ENCODE peak calls at places on chromosomes 4 and X, in ten cellular contexts. H is prostate gland, Y is stomach, R is HepG2, P is Peyer's patch, I is right lobe of liver, L is lower leg skin, E is thyroid gland, N is tibial nerve, K is A549. U is an unnamed sample.

GRCh38 chr4:152045781-152046571 is 285.2 kb upstream of the GATB start:
- DNase-seq in H (peak), Y (peak), R (peak), P (peak), I (no peak), L (no peak), E (peak), N (no peak), K (peak), U (no peak)

GRCh38 chrX:133497356-133497755 is 82.1 kb upstream of the GPC4 start:
- DNase-seq in H (no peak), Y (no peak), R (no peak), P (no peak), I (no peak), L (peak), E (no peak), N (no peak), K (no peak), U (no peak)

GRCh38 chr4:122764808-122765189 is 32.3 kb downstream of the BBS12 start:
- DNase-seq in H (no peak), Y (no peak), R (no peak), P (no peak), I (no peak), L (no peak), E (no peak), N (no peak), K (no peak), U (peak)

GRCh38 chrX:21738145-21738949 is 19.6 kb downstream of the SMPX start:
- DNase-seq in H (no peak), Y (no peak), R (no peak), P (no peak), I (no peak), L (no peak), E (no peak), N (no peak), K (no peak), U (no peak)

GRCh38 chr4:26000274-26000950 is 86.4 kb downstream of the SMIM20 start:
- DNase-seq in H (no peak), Y (no peak), R (no peak), P (no peak), I (no peak), L (no peak), E (no peak), N (no peak), K (no peak), U (no peak)

GRCh38 chr4:1499465-1499864 is 93.2 kb upstream of the NKX1-1 start:
- DNase-seq in H (no peak), Y (no peak), R (no peak), P (peak), I (peak), L (no peak), E (no peak), N (no peak), K (no peak), U (no peak)

GRCh38 chr4:25654971-25655963 is at the start of gene SLC34A2:
- DNase-seq in H (peak), Y (peak), R (peak), P (peak), I (no peak), L (no peak), E (peak), N (no peak), K (no peak), U (no peak)

GRCh38 chr4:4913147-4913561 is 53.7 kb downstream of the MSX1 start:
- DNase-seq in H (no peak), Y (no peak), R (no peak), P (no peak), I (no peak), L (peak), E (peak), N (peak), K (no peak), U (no peak)

GRCh38 chr4:108454227-108454626 is 166.1 kb upstream of the RPL34 start:
- DNase-seq in H (no peak), Y (no peak), R (no peak), P (no peak), I (no peak), L (no peak), E (no peak), N (no peak), K (no peak), U (no peak)

GRCh38 chr4:145740796-145741195 is 60.9 kb downstream of the C4orf51 start:
- DNase-seq in H (no peak), Y (no peak), R (no peak), P (no peak), I (no peak), L (no peak), E (no peak), N (no peak), K (no peak), U (no peak)

GRCh38 chrX:141183000-141183399 is 6.1 kb upstream of the LDOC1 start:
- DNase-seq in H (no peak), Y (no peak), R (no peak), P (no peak), I (no peak), L (no peak), E (no peak), N (no peak), K (no peak), U (no peak)

GRCh38 chr4:2395584-2395983 is 22.9 kb downstream of the ZFYVE28 start:
- DNase-seq in H (no peak), Y (no peak), R (no peak), P (peak), I (no peak), L (no peak), E (no peak), N (no peak), K (no peak), U (no peak)

GRCh38 chrX:154486396-154487207 is at the start of gene UBL4A:
- DNase-seq in H (peak), Y (peak), R (no peak), P (peak), I (peak), L (no peak), E (peak), N (no peak), K (peak), U (peak)

GRCh38 chr4:33722254-33722653 is 2522.1 kb downstream of the ARAP2 start:
- DNase-seq in H (no peak), Y (no peak), R (no peak), P (no peak), I (no peak), L (no peak), E (no peak), N (no peak), K (no peak), U (no peak)

GRCh38 chr4:177201614-177202013 is 108.1 kb upstream of the NEIL3 start:
- DNase-seq in H (no peak), Y (no peak), R (no peak), P (no peak), I (no peak), L (no peak), E (no peak), N (no peak), K (no peak), U (no peak)

DNA sequence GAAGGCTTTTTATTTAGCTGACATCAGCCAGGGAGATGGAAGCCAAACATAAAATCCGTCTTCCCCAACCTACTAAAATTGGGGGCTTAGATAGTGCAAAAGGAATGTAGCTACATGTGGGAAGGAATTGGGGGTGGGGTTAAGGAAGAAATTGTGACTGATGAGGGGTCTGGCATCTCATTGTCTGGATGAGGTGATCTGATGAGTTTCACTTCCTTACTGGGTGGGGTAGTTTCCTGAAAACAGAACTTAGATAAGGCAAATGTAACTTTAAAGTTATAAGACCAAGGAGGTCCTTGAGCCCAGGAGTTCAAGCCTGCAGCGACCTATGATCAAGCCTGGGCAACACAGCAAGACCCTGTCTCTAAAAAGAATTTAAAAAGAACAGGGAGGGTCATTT is 105.5 kb upstream of the NEIL3 start:
- DNase-seq in H (no peak), Y (no peak), R (no peak), P (no peak), I (no peak), L (no peak), E (no peak), N (no peak), K (no peak), U (no peak)
- H3K4me3 ChIP-seq in H (no peak), Y (no peak), R (no peak), P (no peak), I (no peak), L (no peak), E (no peak), N (no peak), K (no peak), U (no peak)

DNA sequence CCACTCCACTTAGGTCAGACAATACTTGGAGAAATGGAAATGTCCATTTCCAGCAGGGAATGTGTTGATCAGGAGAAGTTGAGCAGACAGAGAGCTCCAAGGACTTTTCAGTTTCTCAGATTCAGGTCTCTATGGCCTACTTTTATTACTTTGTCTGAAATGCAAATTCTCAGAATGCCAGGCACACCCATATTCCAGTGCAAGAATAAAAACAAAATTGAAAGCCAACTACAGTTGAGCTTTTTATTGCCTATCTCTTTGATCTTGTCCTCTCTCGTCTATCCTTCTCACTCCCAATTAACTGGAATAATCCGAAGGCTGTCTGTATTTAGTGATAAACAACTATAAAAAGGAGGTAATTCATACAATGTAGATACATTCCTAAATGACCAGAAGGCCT is 72.2 kb downstream of the HPGD start:
- DNase-seq in H (no peak), Y (no peak), R (no peak), P (no peak), I (no peak), L (no peak), E (no peak), N (no peak), K (no peak), U (no peak)
- TF ChIP-seq POLR2A in H (no peak), Y (no peak), R (no peak), P (no peak), I (no peak), L (no peak), E (no peak), N (no peak), K (no peak), U (no peak)

GRCh38 chr4:87339440-87339839 is 16.8 kb upstream of the HSD17B13 start:
- DNase-seq in H (no peak), Y (no peak), R (no peak), P (no peak), I (no peak), L (no peak), E (no peak), N (no peak), K (no peak), U (no peak)

GRCh38 chr4:87337361-87337760 is 14.7 kb upstream of the HSD17B13 start:
- DNase-seq in H (no peak), Y (no peak), R (no peak), P (no peak), I (no peak), L (no peak), E (no peak), N (no peak), K (no peak), U (no peak)

GRCh38 chr4:87345139-87345538 is 22.5 kb upstream of the HSD17B13 start:
- DNase-seq in H (no peak), Y (no peak), R (no peak), P (no peak), I (no peak), L (no peak), E (no peak), N (no peak), K (no peak), U (no peak)

GRCh38 chr4:87342872-87343271 is 20.2 kb upstream of the HSD17B13 start:
- DNase-seq in H (no peak), Y (no peak), R (no peak), P (no peak), I (no peak), L (no peak), E (no peak), N (no peak), K (no peak), U (no peak)
- H3K4me3 ChIP-seq in H (no peak), Y (no peak), R (no peak), P (no peak), I (no peak), L (no peak), E (no peak), N (no peak), K (no peak), U (no peak)

GRCh38 chr4:107392380-107392779 is 327.7 kb downstream of the PAPSS1 start:
- DNase-seq in H (no peak), Y (no peak), R (no peak), P (no peak), I (no peak), L (no peak), E (no peak), N (no peak), K (no peak), U (no peak)
- TF ChIP-seq POLR2A in H (no peak), Y (no peak), R (no peak), P (no peak), I (no peak), L (no peak), E (no peak), N (no peak), K (no peak), U (no peak)

GRCh38 chrX:131828482-131828881 is 194.6 kb upstream of the STK26 start:
- DNase-seq in H (no peak), Y (no peak), R (no peak), P (no peak), I (no peak), L (no peak), E (no peak), N (no peak), K (no peak), U (peak)
- H3K4me3 ChIP-seq in H (no peak), Y (no peak), R (peak), P (no peak), I (no peak), L (no peak), E (no peak), N (no peak), K (no peak), U (peak)

GRCh38 chrX:54484666-54485065 is 11.4 kb downstream of the FGD1 start:
- DNase-seq in H (no peak), Y (no peak), R (no peak), P (no peak), I (no peak), L (no peak), E (no peak), N (no peak), K (no peak), U (no peak)

GRCh38 chrX:54481751-54482150 is 14.3 kb downstream of the FGD1 start:
- DNase-seq in H (no peak), Y (no peak), R (no peak), P (no peak), I (no peak), L (no peak), E (no peak), N (no peak), K (no peak), U (no peak)

GRCh38 chrX:54479471-54480122 is 16.4 kb downstream of the FGD1 start:
- DNase-seq in H (no peak), Y (no peak), R (no peak), P (no peak), I (no peak), L (no peak), E (peak), N (no peak), K (no peak), U (no peak)

GRCh38 chrX:54483946-54484345 is 12.1 kb downstream of the FGD1 start:
- DNase-seq in H (no peak), Y (no peak), R (no peak), P (no peak), I (no peak), L (no peak), E (no peak), N (no peak), K (no peak), U (no peak)

GRCh38 chrX:54482839-54483593 is 13.0 kb downstream of the FGD1 start:
- DNase-seq in H (no peak), Y (no peak), R (no peak), P (no peak), I (no peak), L (no peak), E (no peak), N (no peak), K (no peak), U (no peak)
- TF ChIP-seq POLR2A in H (no peak), Y (no peak), R (no peak), P (no peak), I (no peak), L (no peak), E (no peak), N (no peak), K (no peak), U (no peak)

GRCh38 chr4:76198411-76199237 is 15.0 kb downstream of the SCARB2 start:
- DNase-seq in H (peak), Y (peak), R (no peak), P (peak), I (peak), L (no peak), E (peak), N (peak), K (no peak), U (peak)
- H3K4me3 ChIP-seq in H (no peak), Y (no peak), R (no peak), P (peak), I (no peak), L (no peak), E (no peak), N (no peak), K (no peak), U (no peak)

GRCh38 chr4:174362340-174362739 is 78.6 kb downstream of the CEP44 start:
- DNase-seq in H (no peak), Y (peak), R (no peak), P (no peak), I (no peak), L (no peak), E (no peak), N (no peak), K (no peak), U (no peak)

GRCh38 chr4:174358823-174359222 is 75.1 kb downstream of the CEP44 start:
- DNase-seq in H (no peak), Y (no peak), R (no peak), P (no peak), I (no peak), L (no peak), E (no peak), N (no peak), K (no peak), U (peak)

GRCh38 chr4:174357321-174357720 is 73.6 kb downstream of the CEP44 start:
- DNase-seq in H (no peak), Y (no peak), R (no peak), P (no peak), I (no peak), L (no peak), E (no peak), N (no peak), K (no peak), U (peak)

GRCh38 chr4:174358410-174358809 is 74.7 kb downstream of the CEP44 start:
- DNase-seq in H (no peak), Y (no peak), R (no peak), P (no peak), I (no peak), L (no peak), E (no peak), N (no peak), K (no peak), U (no peak)
- TF ChIP-seq POLR2A in H (no peak), Y (no peak), R (no peak), P (no peak), I (no peak), L (no peak), E (no peak), N (no peak), K (no peak), U (no peak)